ENCODE peak calls at places on chromosomes 7 and 10, in six cellular contexts. One of them, this sample, is unnamed.
A peak's percentile ranks its signal among the peaks of the same experiment; 100 is the strongest.

GRCh38 chr10:17001961-17002749 is 127.5 kb downstream of the CUBN start:
- DNase-seq in HCT116: no peak
- DNase-seq in stomach: no peak
- DNase-seq in suprapubic skin: no peak
- DNase-seq in tibial nerve: peak; percentile 84
- DNase-seq in heart left ventricle: peak; percentile 46
- DNase-seq in this sample: peak; percentile 70

GRCh38 chr7:77425151-77426051 is 9.3 kb upstream of the GSAP start:
- DNase-seq in HCT116: peak; percentile 59
- DNase-seq in stomach: no peak
- DNase-seq in suprapubic skin: no peak
- DNase-seq in tibial nerve: no peak
- DNase-seq in heart left ventricle: no peak
- DNase-seq in this sample: no peak

GRCh38 chr7:39192476-39192875 is 214.8 kb downstream of the POU6F2 start:
- DNase-seq in HCT116: no peak
- DNase-seq in stomach: no peak
- DNase-seq in suprapubic skin: no peak
- DNase-seq in tibial nerve: no peak
- DNase-seq in heart left ventricle: no peak
- DNase-seq in this sample: no peak

GRCh38 chr7:83852136-83852535 is 203.2 kb upstream of the SEMA3E start:
- DNase-seq in HCT116: no peak
- DNase-seq in stomach: no peak
- DNase-seq in suprapubic skin: no peak
- DNase-seq in tibial nerve: no peak
- DNase-seq in heart left ventricle: no peak
- DNase-seq in this sample: no peak

GRCh38 chr7:29377718-29378117 is 183.1 kb downstream of the CHN2 start:
- DNase-seq in HCT116: no peak
- DNase-seq in stomach: peak; percentile 49
- DNase-seq in suprapubic skin: no peak
- DNase-seq in tibial nerve: no peak
- DNase-seq in heart left ventricle: no peak
- DNase-seq in this sample: no peak

GRCh38 chr7:108261560-108262255 is 131.5 kb upstream of the LAMB4 start:
- DNase-seq in HCT116: no peak
- DNase-seq in stomach: no peak
- DNase-seq in suprapubic skin: no peak
- DNase-seq in tibial nerve: no peak
- DNase-seq in heart left ventricle: no peak
- DNase-seq in this sample: no peak

GRCh38 chr7:142883145-142883544 is 2.4 kb downstream of the TRPV6 start:
- DNase-seq in HCT116: no peak
- DNase-seq in stomach: no peak
- DNase-seq in suprapubic skin: peak; percentile 41
- DNase-seq in tibial nerve: no peak
- DNase-seq in heart left ventricle: no peak
- DNase-seq in this sample: no peak

GRCh38 chr7:114392686-114393085 is 21.9 kb upstream of the FOXP2 start:
- DNase-seq in HCT116: no peak
- DNase-seq in stomach: no peak
- DNase-seq in suprapubic skin: no peak
- DNase-seq in tibial nerve: no peak
- DNase-seq in heart left ventricle: no peak
- DNase-seq in this sample: no peak

GRCh38 chr7:39510738-39511372 is 55.3 kb upstream of the YAE1 start:
- DNase-seq in HCT116: no peak
- DNase-seq in stomach: no peak
- DNase-seq in suprapubic skin: no peak
- DNase-seq in tibial nerve: no peak
- DNase-seq in heart left ventricle: no peak
- DNase-seq in this sample: no peak

GRCh38 chr10:69253171-69253570 is 25.1 kb upstream of the HK1 start:
- DNase-seq in HCT116: no peak
- DNase-seq in stomach: no peak
- DNase-seq in suprapubic skin: peak; percentile 49
- DNase-seq in tibial nerve: no peak
- DNase-seq in heart left ventricle: no peak
- DNase-seq in this sample: peak; percentile 39

GRCh38 chr10:51029172-51029641 is 45.1 kb upstream of the PRKG1 start:
- DNase-seq in HCT116: no peak
- DNase-seq in stomach: no peak
- DNase-seq in suprapubic skin: no peak
- DNase-seq in tibial nerve: no peak
- DNase-seq in heart left ventricle: no peak
- DNase-seq in this sample: peak; percentile 33

GRCh38 chr7:101733713-101734475 is 83.5 kb upstream of the CUX1 start:
- DNase-seq in HCT116: no peak
- DNase-seq in stomach: peak; percentile 66
- DNase-seq in suprapubic skin: no peak
- DNase-seq in tibial nerve: peak; percentile 25
- DNase-seq in heart left ventricle: no peak
- DNase-seq in this sample: no peak

GRCh38 chr7:123024989-123025758 is 29.7 kb upstream of the TAS2R16 start:
- DNase-seq in HCT116: no peak
- DNase-seq in stomach: no peak
- DNase-seq in suprapubic skin: no peak
- DNase-seq in tibial nerve: no peak
- DNase-seq in heart left ventricle: no peak
- DNase-seq in this sample: no peak

GRCh38 chr10:20990604-20991003 is 93.5 kb upstream of the NEBL start:
- DNase-seq in HCT116: no peak
- DNase-seq in stomach: no peak
- DNase-seq in suprapubic skin: no peak
- DNase-seq in tibial nerve: no peak
- DNase-seq in heart left ventricle: no peak
- DNase-seq in this sample: no peak

GRCh38 chr7:13852281-13852968 is 137.0 kb downstream of the ETV1 start:
- DNase-seq in HCT116: no peak
- DNase-seq in stomach: no peak
- DNase-seq in suprapubic skin: no peak
- DNase-seq in tibial nerve: no peak
- DNase-seq in heart left ventricle: no peak
- DNase-seq in this sample: no peak

GRCh38 chr7:107993879-107994278 is 9.1 kb downstream of the LAMB1 start:
- DNase-seq in HCT116: no peak
- DNase-seq in stomach: no peak
- DNase-seq in suprapubic skin: no peak
- DNase-seq in tibial nerve: no peak
- DNase-seq in heart left ventricle: no peak
- DNase-seq in this sample: no peak

GRCh38 chr10:61175331-61175730 is 231.3 kb upstream of the RHOBTB1 start:
- DNase-seq in HCT116: no peak
- DNase-seq in stomach: no peak
- DNase-seq in suprapubic skin: no peak
- DNase-seq in tibial nerve: peak; percentile 13
- DNase-seq in heart left ventricle: no peak
- DNase-seq in this sample: no peak

GRCh38 chr7:127943541-127944521 is 87.4 kb downstream of the LRRC4 start:
- DNase-seq in HCT116: no peak
- DNase-seq in stomach: no peak
- DNase-seq in suprapubic skin: no peak
- DNase-seq in tibial nerve: peak; percentile 14
- DNase-seq in heart left ventricle: peak; percentile 23
- DNase-seq in this sample: no peak

GRCh38 chr10:132111121-132111731 is 45.5 kb downstream of the JAKMIP3 start:
- DNase-seq in HCT116: no peak
- DNase-seq in stomach: peak; percentile 18
- DNase-seq in suprapubic skin: peak; percentile 74
- DNase-seq in tibial nerve: no peak
- DNase-seq in heart left ventricle: peak; percentile 3
- DNase-seq in this sample: no peak

GRCh38 chr10:132109341-132110072 is 43.8 kb downstream of the JAKMIP3 start:
- DNase-seq in HCT116: no peak
- DNase-seq in stomach: peak; percentile 23
- DNase-seq in suprapubic skin: no peak
- DNase-seq in tibial nerve: peak; percentile 43
- DNase-seq in heart left ventricle: peak; percentile 18
- DNase-seq in this sample: no peak

GRCh38 chr10:132110713-132111112 is 45.0 kb downstream of the JAKMIP3 start:
- DNase-seq in HCT116: no peak
- DNase-seq in stomach: peak; percentile 15
- DNase-seq in suprapubic skin: no peak
- DNase-seq in tibial nerve: no peak
- DNase-seq in heart left ventricle: peak; percentile 3
- DNase-seq in this sample: no peak

GRCh38 chr10:132111871-132112341 is 46.2 kb downstream of the JAKMIP3 start:
- DNase-seq in HCT116: no peak
- DNase-seq in stomach: peak; percentile 20
- DNase-seq in suprapubic skin: peak; percentile 70
- DNase-seq in tibial nerve: no peak
- DNase-seq in heart left ventricle: peak; percentile 4
- DNase-seq in this sample: no peak

GRCh38 chr10:132110091-132110490 is 44.3 kb downstream of the JAKMIP3 start:
- DNase-seq in HCT116: no peak
- DNase-seq in stomach: peak; percentile 21
- DNase-seq in suprapubic skin: no peak
- DNase-seq in tibial nerve: no peak
- DNase-seq in heart left ventricle: no peak
- DNase-seq in this sample: no peak
- TF ChIP-seq POLR2A in HCT116: no peak
- TF ChIP-seq POLR2A in stomach: no peak
- TF ChIP-seq POLR2A in suprapubic skin: no peak
- TF ChIP-seq POLR2A in tibial nerve: no peak
- TF ChIP-seq POLR2A in heart left ventricle: no peak
- TF ChIP-seq POLR2A in this sample: no peak

DNA sequence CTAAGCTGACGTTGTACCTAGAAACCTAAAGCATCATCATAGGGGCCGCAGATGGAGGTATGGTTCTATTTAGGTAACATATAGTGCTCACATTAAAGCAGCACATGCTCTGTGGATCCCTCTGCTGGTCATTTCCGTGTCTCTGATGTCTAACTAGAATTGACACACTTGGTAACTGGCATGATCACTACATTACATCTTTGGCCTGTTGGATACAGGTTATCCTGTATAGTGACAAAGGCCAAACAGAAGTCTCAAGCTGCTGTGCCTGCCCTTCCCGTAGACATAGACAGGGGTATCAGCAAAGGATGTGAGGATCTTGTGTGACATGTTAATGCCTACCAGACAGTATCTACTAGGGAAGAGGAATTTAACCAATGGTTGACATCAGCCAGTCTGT is 51.2 kb downstream of the KIF5B start:
- DNase-seq in HCT116: peak; percentile 43
- DNase-seq in stomach: peak; percentile 47
- DNase-seq in suprapubic skin: no peak
- DNase-seq in tibial nerve: peak; percentile 49
- DNase-seq in heart left ventricle: no peak
- DNase-seq in this sample: no peak
- TF ChIP-seq CTCF in HCT116: peak; percentile 78
- TF ChIP-seq CTCF in stomach: no peak
- TF ChIP-seq CTCF in suprapubic skin: peak; percentile 18
- TF ChIP-seq CTCF in tibial nerve: peak; percentile 38
- TF ChIP-seq CTCF in heart left ventricle: peak; percentile 56
- TF ChIP-seq CTCF in this sample: no peak

GRCh38 chr7:131969560-131969959 is 413.1 kb upstream of the PODXL start:
- DNase-seq in HCT116: no peak
- DNase-seq in stomach: no peak
- DNase-seq in suprapubic skin: no peak
- DNase-seq in tibial nerve: no peak
- DNase-seq in heart left ventricle: no peak
- DNase-seq in this sample: no peak
- H3K4me3 ChIP-seq in HCT116: no peak overlapping the region
- H3K4me3 ChIP-seq in stomach: no peak overlapping the region
- H3K4me3 ChIP-seq in suprapubic skin: no peak overlapping the region
- H3K4me3 ChIP-seq in tibial nerve: no peak overlapping the region
- H3K4me3 ChIP-seq in heart left ventricle: no peak overlapping the region
- H3K4me3 ChIP-seq in this sample: no peak overlapping the region

DNA sequence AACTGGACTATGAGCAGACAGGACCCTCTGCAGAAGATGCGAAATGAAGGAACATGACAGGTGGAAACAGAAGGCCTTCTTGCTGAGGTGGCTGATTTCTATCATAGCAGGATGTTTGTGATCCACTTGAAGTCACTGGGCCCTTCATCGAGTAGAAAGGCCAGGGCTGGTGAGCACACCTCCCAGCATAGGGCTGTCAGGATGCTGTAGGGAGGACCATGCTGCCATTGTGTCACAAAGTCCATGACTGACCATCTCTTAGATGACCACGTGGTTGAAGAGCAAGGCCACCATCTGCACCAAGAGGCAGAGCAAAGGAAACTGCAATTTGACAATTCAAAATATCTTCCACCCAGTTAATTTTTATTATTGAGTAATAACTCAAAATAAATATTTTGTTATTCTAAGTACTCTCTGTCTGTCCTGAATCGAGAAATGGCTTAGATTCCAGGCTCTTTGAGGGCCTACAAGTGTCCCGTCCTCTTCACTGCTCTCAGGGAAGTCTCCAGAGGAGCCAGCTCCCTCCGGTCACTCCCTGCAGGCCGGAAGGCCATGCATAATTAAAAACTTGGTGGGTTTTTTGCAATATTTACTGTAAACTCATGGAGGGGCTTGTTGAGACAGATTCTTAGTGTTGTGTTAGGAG is 249.3 kb upstream of the ZMIZ1 start:
- DNase-seq in HCT116: no peak
- DNase-seq in stomach: no peak
- DNase-seq in suprapubic skin: no peak
- DNase-seq in tibial nerve: no peak
- DNase-seq in heart left ventricle: no peak
- DNase-seq in this sample: no peak
- TF ChIP-seq POLR2A in HCT116: no peak
- TF ChIP-seq POLR2A in stomach: no peak
- TF ChIP-seq POLR2A in suprapubic skin: no peak
- TF ChIP-seq POLR2A in tibial nerve: no peak
- TF ChIP-seq POLR2A in heart left ventricle: no peak
- TF ChIP-seq POLR2A in this sample: no peak

This sample was measured in lower leg skin.